ENCODE peak calls at places on chromosome 12, in five cellular contexts. F is mesothelial cell of epicardium; S is left lobe of liver; V is CD8-positive, alpha-beta memory T cell; H is fibroblast of the conjunctiva. I is an unnamed sample.

GRCh38 chr12:62802981-62803380 is 132.0 kb downstream of the PPM1H start:
- DNase-seq in F (no peak), S (no peak), V (no peak), H (no peak), I (no peak)

GRCh38 chr12:57090924-57091632 is 2.2 kb downstream of the NAB2 start:
- DNase-seq in F (no peak), S (no peak), V (no peak), H (no peak), I (no peak)

GRCh38 chr12:31594681-31595080 is 3.7 kb upstream of the DENND5B start:
- DNase-seq in F (no peak), S (no peak), V (no peak), H (no peak), I (no peak)

GRCh38 chr12:66107451-66107915 is 23.1 kb downstream of the LLPH start:
- DNase-seq in F (no peak), S (peak), V (peak), H (peak), I (peak)

GRCh38 chr12:6827982-6828670 is at the start of gene P3H3:
- DNase-seq in F (no peak), S (no peak), V (no peak), H (no peak), I (peak)

GRCh38 chr12:42725839-42726238 is 136.3 kb upstream of the PRICKLE1 start:
- DNase-seq in F (no peak), S (no peak), V (no peak), H (peak), I (no peak)

GRCh38 chr12:52082988-52083637 is 3.6 kb downstream of the SMIM41 start:
- DNase-seq in F (no peak), S (peak), V (peak), H (peak), I (peak)

GRCh38 chr12:115687094-115687493 is 590.4 kb downstream of the MED13L start:
- DNase-seq in F (no peak), S (no peak), V (no peak), H (no peak), I (no peak)

GRCh38 chr12:120928864-120929652 is 24.9 kb upstream of the SPPL3 start:
- DNase-seq in F (peak), S (no peak), V (no peak), H (no peak), I (no peak)

GRCh38 chr12:12405882-12406281 is 49.0 kb downstream of the BORCS5 start:
- DNase-seq in F (no peak), S (peak), V (no peak), H (no peak), I (no peak)

GRCh38 chr12:131076277-131076676 is 122.6 kb downstream of the ADGRD1 start:
- DNase-seq in F (no peak), S (peak), V (no peak), H (no peak), I (no peak)

GRCh38 chr12:31582155-31582554 is 8.8 kb downstream of the DENND5B start:
- DNase-seq in F (no peak), S (no peak), V (no peak), H (no peak), I (no peak)

GRCh38 chr12:49703647-49704137 is 3.5 kb downstream of the FMNL3 start:
- DNase-seq in F (no peak), S (no peak), V (peak), H (no peak), I (peak)

GRCh38 chr12:43816168-43816567 is 10.1 kb upstream of the TWF1 start:
- DNase-seq in F (no peak), S (no peak), V (no peak), H (no peak), I (no peak)

GRCh38 chr12:115109863-115110262 is 425.9 kb upstream of the TBX3 start:
- DNase-seq in F (no peak), S (no peak), V (no peak), H (no peak), I (no peak)

GRCh38 chr12:71721781-71722511 is 32.7 kb upstream of the RAB21 start:
- DNase-seq in F (no peak), S (no peak), V (no peak), H (no peak), I (no peak)

GRCh38 chr12:75936525-75937450 is 94.8 kb downstream of the PHLDA1 start:
- DNase-seq in F (no peak), S (no peak), V (no peak), H (no peak), I (no peak)

I was measured in OCI-LY7.